ENCODE peak calls at places on chromosome 9, in ten cellular contexts. Q, H, Y, V, I, O, L, J, Z and R are unnamed samples.

GRCh38 chr9:71487046-71487445 is 281.3 kb downstream of the CEMIP2 start:
- DNase-seq in Q (no peak), L (no peak), O (no peak), Y (no peak), Z (no peak), V (no peak), H (no peak), I (no peak), J (no peak), R (no peak)

GRCh38 chr9:126696091-126696763 is 82.5 kb downstream of the LMX1B start:
- DNase-seq in Q (no peak), Y (no peak), J (no peak), O (peak), Z (no peak), H (no peak), L (no peak), V (no peak), I (no peak), R (no peak)

GRCh38 chr9:83013867-83014605 is 48.9 kb downstream of the RASEF start:
- DNase-seq in V (no peak), Q (no peak), J (peak), L (no peak), H (no peak), Y (no peak), I (no peak), O (no peak), Z (peak), R (peak)

GRCh38 chr9:119009253-119009652 is 360.0 kb downstream of the BRINP1 start:
- DNase-seq in Y (no peak), J (peak), H (peak), O (no peak), Q (no peak), V (no peak), L (peak), I (no peak), Z (no peak), R (no peak)

GRCh38 chr9:487429-487828 is 272.8 kb downstream of the DOCK8 start:
- DNase-seq in J (no peak), I (no peak), Q (no peak), Z (no peak), H (no peak), O (no peak), V (no peak), Y (no peak), L (no peak), R (no peak)

GRCh38 chr9:79858509-79858908 is 286.7 kb downstream of the TLE4 start:
- DNase-seq in Q (peak), L (no peak), Y (no peak), I (no peak), Z (peak), J (peak), V (no peak), H (no peak), O (no peak), R (peak)

GRCh38 chr9:33466565-33467495 is 6.9 kb downstream of the NOL6 start:
- DNase-seq in H (no peak), V (peak), I (peak), J (no peak), Y (peak), O (peak), Q (no peak), L (no peak), Z (peak), R (peak)

GRCh38 chr9:94298949-94299599 is 29.4 kb downstream of the NUTM2F start:
- DNase-seq in O (no peak), J (no peak), L (no peak), Z (peak), Y (no peak), I (no peak), Q (no peak), V (no peak), H (no peak), R (peak)

GRCh38 chr9:102779341-102779740 is 215.8 kb upstream of the CYLC2 start:
- DNase-seq in Q (no peak), J (no peak), O (no peak), Y (no peak), Z (no peak), H (no peak), L (no peak), I (no peak), V (no peak), R (no peak)